ENCODE peak calls at places on chromosomes 12 and 14, in four cellular contexts. D is CD8-positive, alpha-beta T cell; M is ovary; U is K562. Q is an unnamed sample.

GRCh38 chr14:61498811-61499210 is 177.4 kb downstream of the PRKCH start:
- DNase-seq in D (no peak), M (no peak), U (no peak), Q (no peak)

GRCh38 chr14:34354556-34354955 is 107.5 kb downstream of the SPTSSA start:
- DNase-seq in D (no peak), M (no peak), U (no peak), Q (no peak)

GRCh38 chr14:54796961-54797360 is 105.7 kb downstream of the GCH1 start:
- DNase-seq in D (no peak), M (no peak), U (no peak), Q (no peak)

GRCh38 chr14:102580552-102581110 is 11.8 kb upstream of the RCOR1 start:
- DNase-seq in D (no peak), M (no peak), U (no peak), Q (no peak)

GRCh38 chr14:91119556-91120311 is 5.9 kb downstream of the DGLUCY start:
- DNase-seq in D (no peak), M (no peak), U (peak; percentile 24), Q (no peak)

GRCh38 chr12:113059071-113059595 is 2.6 kb downstream of the DTX1 start:
- DNase-seq in D (no peak), M (no peak), U (no peak), Q (no peak)

GRCh38 chr14:23432102-23432925 is 3.1 kb downstream of the MYH7 start:
- DNase-seq in D (no peak), M (no peak), U (no peak), Q (no peak)

GRCh38 chr12:20220339-20220738 is 148.0 kb upstream of the PDE3A start:
- DNase-seq in D (no peak), M (no peak), U (no peak), Q (no peak)

GRCh38 chr12:56839489-56840442 is 76.6 kb downstream of the HSD17B6 start:
- DNase-seq in D (no peak), M (peak; percentile 37), U (peak; percentile 83), Q (peak; percentile 14)

GRCh38 chr12:52278931-52279682 is 4.7 kb downstream of the KRT86 start:
- DNase-seq in D (peak; percentile 49), M (peak; percentile 62), U (peak; percentile 74), Q (peak; percentile 46)

GRCh38 chr14:77260631-77261030 is 10.4 kb downstream of the NGB start:
- DNase-seq in D (no peak), M (no peak), U (no peak), Q (peak; percentile 77)

GRCh38 chr12:99765469-99766114 is 118.0 kb downstream of the GARIN6 start:
- DNase-seq in D (no peak), M (no peak), U (no peak), Q (no peak)

GRCh38 chr12:60148831-60149230 is 553.0 kb downstream of the SLC16A7 start:
- DNase-seq in D (no peak), M (no peak), U (no peak), Q (no peak)

GRCh38 chr12:31662176-31662849 is 2.8 kb downstream of the ETFBKMT start:
- DNase-seq in D (no peak), M (no peak), U (no peak), Q (no peak)

GRCh38 chr12:122505419-122506051 is 4.8 kb upstream of the ZCCHC8 start:
- DNase-seq in D (no peak), M (no peak), U (no peak), Q (no peak)
- H3K27ac ChIP-seq in D (no peak overlapping the region), M (no peak overlapping the region), U (no peak overlapping the region), Q (no peak overlapping the region)

DNA sequence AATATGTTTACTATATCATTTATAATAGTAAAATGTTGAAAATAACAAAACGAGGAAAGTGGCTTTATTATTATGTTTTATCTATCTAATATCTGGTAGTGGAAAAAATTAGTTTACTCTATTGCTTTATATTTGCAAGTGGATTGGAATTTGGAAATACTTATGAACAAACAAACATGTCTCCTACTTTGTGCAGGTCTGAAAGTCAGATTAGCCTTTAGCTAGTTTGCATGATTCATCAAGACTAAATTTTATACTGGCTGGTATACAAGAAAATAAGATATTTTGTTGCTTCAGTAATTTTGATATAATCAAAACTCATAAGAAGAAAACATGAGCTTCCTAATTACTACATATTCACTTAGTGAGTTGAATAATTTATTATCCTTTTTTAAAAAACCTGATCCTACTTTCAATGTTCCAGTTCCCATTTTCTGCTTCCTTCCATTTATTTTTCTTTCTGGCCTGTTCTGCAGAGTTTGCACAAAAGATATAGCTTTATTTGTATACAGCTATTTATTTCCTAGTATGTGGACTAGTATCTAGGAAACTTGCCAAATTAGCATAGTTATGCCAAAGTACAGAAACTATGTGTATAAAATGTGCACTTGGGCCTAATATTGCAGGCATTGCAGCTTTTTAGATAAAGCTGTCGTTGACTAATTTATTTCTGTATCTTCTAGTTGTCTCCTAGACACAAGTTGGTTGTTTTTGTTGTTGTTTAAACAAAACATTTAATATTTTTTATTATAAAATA is 122.0 kb downstream of the AKAP6 start:
- DNase-seq in D (no peak), M (no peak), U (no peak), Q (no peak)
- H3K27ac ChIP-seq in D (no peak overlapping the region), M (no peak overlapping the region), U (no peak overlapping the region), Q (no peak overlapping the region)

DNA sequence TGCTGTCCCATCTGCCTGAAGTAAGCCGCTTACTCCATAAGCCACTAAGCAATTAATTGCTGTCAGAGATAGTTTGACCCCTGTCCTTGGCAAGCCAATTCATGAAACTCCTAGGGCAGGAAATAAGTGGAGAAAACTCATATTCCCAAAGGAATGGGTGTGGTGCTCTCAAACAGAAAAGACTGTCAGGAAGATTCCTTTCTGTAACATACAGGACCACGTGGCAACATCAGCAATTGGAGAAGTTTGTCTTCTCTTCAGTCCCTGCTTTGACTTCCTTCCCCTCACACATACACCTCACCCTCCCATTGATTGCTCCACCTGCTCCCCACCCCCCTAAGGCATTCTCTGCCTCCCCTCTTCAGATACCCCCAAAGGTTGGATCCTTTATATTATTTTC is 36.2 kb upstream of the MDM1 start:
- DNase-seq in D (no peak), M (no peak), U (no peak), Q (no peak)
- H3K27ac ChIP-seq in D (no peak overlapping the region), M (no peak overlapping the region), U (no peak overlapping the region), Q (peak overlapping the region; percentile 93)

GRCh38 chr14:68358978-68359861 is 433.6 kb downstream of the ZFP36L1 start:
- DNase-seq in D (no peak), M (no peak), U (no peak), Q (no peak)

GRCh38 chr14:68359862-68360552 is 432.9 kb downstream of the ZFP36L1 start:
- DNase-seq in D (no peak), M (peak; percentile 66), U (no peak), Q (peak; percentile 8)

GRCh38 chr14:68363401-68363800 is 429.5 kb downstream of the ZFP36L1 start:
- DNase-seq in D (no peak), M (no peak), U (no peak), Q (no peak)

GRCh38 chr14:68362841-68363240 is 430.0 kb downstream of the ZFP36L1 start:
- DNase-seq in D (no peak), M (no peak), U (no peak), Q (no peak)

GRCh38 chr14:68361231-68361630 is 431.6 kb downstream of the ZFP36L1 start:
- DNase-seq in D (no peak), M (no peak), U (no peak), Q (no peak)
- H3K27ac ChIP-seq in D (no peak overlapping the region), M (peak overlapping the region; percentile 79), U (no peak overlapping the region), Q (no peak overlapping the region)

Q was measured in HL-60.